ENCODE peak calls at places on chromosomes 6 and 20, in seven cellular contexts. One of them, this sample, is unnamed.

GRCh38 chr20:38680492-38681118 is 43.7 kb upstream of the SLC32A1 start:
- DNase-seq in fibroblast of pulmonary artery: peak
- DNase-seq in esophagus squamous epithelium: no peak
- DNase-seq in adrenal gland: peak
- DNase-seq in NB4: peak
- DNase-seq in brain microvascular endothelial cell: peak
- DNase-seq in lower lobe of right lung: no peak
- DNase-seq in this sample: peak

GRCh38 chr6:110878751-110879539 is 4.4 kb downstream of the AMD1 start:
- DNase-seq in fibroblast of pulmonary artery: peak
- DNase-seq in esophagus squamous epithelium: no peak
- DNase-seq in adrenal gland: no peak
- DNase-seq in NB4: peak
- DNase-seq in brain microvascular endothelial cell: peak
- DNase-seq in lower lobe of right lung: no peak
- DNase-seq in this sample: no peak

GRCh38 chr6:154521412-154521811 is 10.9 kb upstream of the CNKSR3 start:
- DNase-seq in fibroblast of pulmonary artery: no peak
- DNase-seq in esophagus squamous epithelium: no peak
- DNase-seq in adrenal gland: no peak
- DNase-seq in NB4: no peak
- DNase-seq in brain microvascular endothelial cell: no peak
- DNase-seq in lower lobe of right lung: no peak
- DNase-seq in this sample: no peak

GRCh38 chr6:108944707-108945685 is 96.8 kb downstream of the ARMC2 start:
- DNase-seq in fibroblast of pulmonary artery: peak
- DNase-seq in esophagus squamous epithelium: no peak
- DNase-seq in adrenal gland: peak
- DNase-seq in NB4: no peak
- DNase-seq in brain microvascular endothelial cell: peak
- DNase-seq in lower lobe of right lung: no peak
- DNase-seq in this sample: peak

GRCh38 chr6:94372229-94372628 is 952.9 kb upstream of the EPHA7 start:
- DNase-seq in fibroblast of pulmonary artery: no peak
- DNase-seq in esophagus squamous epithelium: no peak
- DNase-seq in adrenal gland: no peak
- DNase-seq in NB4: no peak
- DNase-seq in brain microvascular endothelial cell: no peak
- DNase-seq in lower lobe of right lung: no peak
- DNase-seq in this sample: no peak

GRCh38 chr6:30687659-30688431 is 1.4 kb upstream of the PPP1R18 start:
- DNase-seq in fibroblast of pulmonary artery: peak
- DNase-seq in esophagus squamous epithelium: no peak
- DNase-seq in adrenal gland: no peak
- DNase-seq in NB4: peak
- DNase-seq in brain microvascular endothelial cell: no peak
- DNase-seq in lower lobe of right lung: no peak
- DNase-seq in this sample: no peak

GRCh38 chr6:166693880-166694279 is 66.8 kb upstream of the RPS6KA2 start:
- DNase-seq in fibroblast of pulmonary artery: no peak
- DNase-seq in esophagus squamous epithelium: no peak
- DNase-seq in adrenal gland: no peak
- DNase-seq in NB4: no peak
- DNase-seq in brain microvascular endothelial cell: no peak
- DNase-seq in lower lobe of right lung: no peak
- DNase-seq in this sample: no peak

GRCh38 chr6:1584996-1585668 is 24.6 kb upstream of the FOXC1 start:
- DNase-seq in fibroblast of pulmonary artery: no peak
- DNase-seq in esophagus squamous epithelium: no peak
- DNase-seq in adrenal gland: no peak
- DNase-seq in NB4: no peak
- DNase-seq in brain microvascular endothelial cell: no peak
- DNase-seq in lower lobe of right lung: no peak
- DNase-seq in this sample: no peak

GRCh38 chr6:18148304-18149025 is 6.4 kb downstream of the TPMT start:
- DNase-seq in fibroblast of pulmonary artery: peak
- DNase-seq in esophagus squamous epithelium: no peak
- DNase-seq in adrenal gland: no peak
- DNase-seq in NB4: no peak
- DNase-seq in brain microvascular endothelial cell: peak
- DNase-seq in lower lobe of right lung: no peak
- DNase-seq in this sample: no peak

GRCh38 chr20:32777177-32777956 is 15.2 kb downstream of the DNMT3B start:
- DNase-seq in fibroblast of pulmonary artery: no peak
- DNase-seq in esophagus squamous epithelium: no peak
- DNase-seq in adrenal gland: no peak
- DNase-seq in NB4: no peak
- DNase-seq in brain microvascular endothelial cell: no peak
- DNase-seq in lower lobe of right lung: no peak
- DNase-seq in this sample: no peak

GRCh38 chr20:43123180-43123579 is 66.5 kb downstream of the PTPRT start:
- DNase-seq in fibroblast of pulmonary artery: no peak
- DNase-seq in esophagus squamous epithelium: no peak
- DNase-seq in adrenal gland: no peak
- DNase-seq in NB4: no peak
- DNase-seq in brain microvascular endothelial cell: no peak
- DNase-seq in lower lobe of right lung: no peak
- DNase-seq in this sample: no peak

GRCh38 chr20:10169752-10170151 is 48.9 kb upstream of the SNAP25 start:
- DNase-seq in fibroblast of pulmonary artery: no peak
- DNase-seq in esophagus squamous epithelium: no peak
- DNase-seq in adrenal gland: no peak
- DNase-seq in NB4: no peak
- DNase-seq in brain microvascular endothelial cell: no peak
- DNase-seq in lower lobe of right lung: no peak
- DNase-seq in this sample: no peak

GRCh38 chr20:57695940-57696339 is 13.9 kb downstream of the PMEPA1 start:
- DNase-seq in fibroblast of pulmonary artery: no peak
- DNase-seq in esophagus squamous epithelium: no peak
- DNase-seq in adrenal gland: no peak
- DNase-seq in NB4: no peak
- DNase-seq in brain microvascular endothelial cell: no peak
- DNase-seq in lower lobe of right lung: no peak
- DNase-seq in this sample: no peak

DNA sequence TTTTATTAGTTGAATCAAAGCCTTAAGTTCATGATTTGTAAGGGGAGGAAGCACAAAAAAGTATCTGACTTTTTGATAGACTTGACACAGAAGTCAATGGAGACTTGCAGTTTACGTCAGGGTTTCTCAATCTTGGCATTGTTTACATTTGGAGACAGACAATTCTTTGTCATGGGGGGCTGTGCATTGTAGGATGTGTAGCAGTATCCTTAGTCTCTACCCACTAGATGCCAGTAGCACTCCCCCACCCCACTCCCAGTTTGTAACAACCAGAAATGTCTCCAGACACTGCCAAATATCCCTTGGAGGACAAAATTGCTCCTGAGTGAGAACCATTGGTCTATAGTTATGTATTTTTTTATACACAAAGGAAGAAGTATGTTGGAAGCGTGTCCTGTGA is 434.1 kb downstream of the RFPL4B start:
- DNase-seq in fibroblast of pulmonary artery: peak
- DNase-seq in esophagus squamous epithelium: no peak
- DNase-seq in adrenal gland: no peak
- DNase-seq in NB4: no peak
- DNase-seq in brain microvascular endothelial cell: peak
- DNase-seq in lower lobe of right lung: no peak
- DNase-seq in this sample: no peak
- TF ChIP-seq CTCF in fibroblast of pulmonary artery: peak
- TF ChIP-seq CTCF in esophagus squamous epithelium: no peak
- TF ChIP-seq CTCF in adrenal gland: no peak
- TF ChIP-seq CTCF in NB4: no peak
- TF ChIP-seq CTCF in brain microvascular endothelial cell: peak
- TF ChIP-seq CTCF in lower lobe of right lung: no peak
- TF ChIP-seq CTCF in this sample: peak

GRCh38 chr20:46649650-46649949 is 1.7 kb downstream of the SLC13A3 start:
- DNase-seq in fibroblast of pulmonary artery: no peak
- DNase-seq in esophagus squamous epithelium: no peak
- DNase-seq in adrenal gland: no peak
- DNase-seq in NB4: no peak
- DNase-seq in brain microvascular endothelial cell: no peak
- DNase-seq in lower lobe of right lung: no peak
- DNase-seq in this sample: no peak

GRCh38 chr20:46650575-46651090 is 626 bp downstream of the SLC13A3 start:
- DNase-seq in fibroblast of pulmonary artery: no peak
- DNase-seq in esophagus squamous epithelium: no peak
- DNase-seq in adrenal gland: no peak
- DNase-seq in NB4: no peak
- DNase-seq in brain microvascular endothelial cell: no peak
- DNase-seq in lower lobe of right lung: no peak
- DNase-seq in this sample: no peak

GRCh38 chr20:46652699-46653098 is 1.4 kb upstream of the SLC13A3 start:
- DNase-seq in fibroblast of pulmonary artery: no peak
- DNase-seq in esophagus squamous epithelium: no peak
- DNase-seq in adrenal gland: no peak
- DNase-seq in NB4: no peak
- DNase-seq in brain microvascular endothelial cell: no peak
- DNase-seq in lower lobe of right lung: no peak
- DNase-seq in this sample: no peak

GRCh38 chr20:46649965-46650542 is 1.2 kb downstream of the SLC13A3 start:
- DNase-seq in fibroblast of pulmonary artery: no peak
- DNase-seq in esophagus squamous epithelium: no peak
- DNase-seq in adrenal gland: no peak
- DNase-seq in NB4: no peak
- DNase-seq in brain microvascular endothelial cell: no peak
- DNase-seq in lower lobe of right lung: no peak
- DNase-seq in this sample: no peak

GRCh38 chr20:46651091-46651962 is at the start of gene SLC13A3:
- DNase-seq in fibroblast of pulmonary artery: no peak
- DNase-seq in esophagus squamous epithelium: no peak
- DNase-seq in adrenal gland: no peak
- DNase-seq in NB4: no peak
- DNase-seq in brain microvascular endothelial cell: no peak
- DNase-seq in lower lobe of right lung: no peak
- DNase-seq in this sample: no peak
- H3K4me3 ChIP-seq in fibroblast of pulmonary artery: no peak
- H3K4me3 ChIP-seq in esophagus squamous epithelium: no peak
- H3K4me3 ChIP-seq in adrenal gland: no peak
- H3K4me3 ChIP-seq in NB4: no peak
- H3K4me3 ChIP-seq in brain microvascular endothelial cell: no peak
- H3K4me3 ChIP-seq in lower lobe of right lung: no peak
- H3K4me3 ChIP-seq in this sample: no peak

DNA sequence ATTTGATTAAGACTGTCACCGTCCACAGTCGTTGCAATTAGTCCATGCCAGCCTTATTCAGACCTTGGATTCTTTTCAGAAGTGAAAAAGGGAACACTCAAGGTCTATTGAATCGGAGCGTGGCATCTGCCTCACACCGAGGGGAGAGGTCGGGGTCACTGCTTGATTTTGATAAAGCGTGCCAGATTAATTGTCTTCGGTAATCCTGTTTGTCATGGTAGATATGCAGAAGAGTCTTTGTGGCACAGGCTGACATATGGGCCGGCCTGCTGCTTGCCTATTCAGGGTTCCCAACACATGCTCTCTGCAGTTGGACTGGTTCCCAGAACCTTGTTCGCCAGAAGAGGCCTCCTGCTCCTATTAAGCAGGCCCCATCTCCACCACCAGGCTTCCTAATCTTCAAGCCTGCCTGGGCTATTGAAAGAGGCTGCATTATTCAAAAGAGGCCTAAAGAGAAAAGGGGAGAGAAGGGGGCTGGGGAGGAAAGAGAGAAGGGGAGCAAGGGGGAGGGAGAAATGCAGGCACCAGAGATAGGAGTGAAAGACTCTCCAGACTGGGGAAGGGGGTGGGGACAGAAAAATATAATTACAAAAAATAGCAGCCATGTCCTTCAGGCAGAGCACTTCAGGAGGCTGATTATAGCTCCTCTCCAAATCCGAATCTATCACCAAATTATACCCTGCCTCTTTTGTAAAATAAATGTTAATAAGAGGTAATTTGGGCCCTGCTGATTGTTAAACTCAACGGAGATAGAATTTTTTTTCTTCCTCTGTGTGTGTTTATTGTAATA is 611.3 kb downstream of the HDGFL1 start:
- DNase-seq in fibroblast of pulmonary artery: peak
- DNase-seq in esophagus squamous epithelium: no peak
- DNase-seq in adrenal gland: peak
- DNase-seq in NB4: no peak
- DNase-seq in brain microvascular endothelial cell: peak
- DNase-seq in lower lobe of right lung: peak
- DNase-seq in this sample: peak
- TF ChIP-seq CTCF in fibroblast of pulmonary artery: peak
- TF ChIP-seq CTCF in esophagus squamous epithelium: no peak
- TF ChIP-seq CTCF in adrenal gland: no peak
- TF ChIP-seq CTCF in NB4: no peak
- TF ChIP-seq CTCF in brain microvascular endothelial cell: no peak
- TF ChIP-seq CTCF in lower lobe of right lung: no peak
- TF ChIP-seq CTCF in this sample: no peak

GRCh38 chr6:75202676-75203131 is 3.1 kb downstream of the COL12A1 start:
- DNase-seq in fibroblast of pulmonary artery: peak
- DNase-seq in esophagus squamous epithelium: no peak
- DNase-seq in adrenal gland: no peak
- DNase-seq in NB4: no peak
- DNase-seq in brain microvascular endothelial cell: no peak
- DNase-seq in lower lobe of right lung: no peak
- DNase-seq in this sample: no peak
- H3K4me3 ChIP-seq in fibroblast of pulmonary artery: peak
- H3K4me3 ChIP-seq in esophagus squamous epithelium: peak
- H3K4me3 ChIP-seq in adrenal gland: no peak
- H3K4me3 ChIP-seq in NB4: no peak
- H3K4me3 ChIP-seq in brain microvascular endothelial cell: peak
- H3K4me3 ChIP-seq in lower lobe of right lung: no peak
- H3K4me3 ChIP-seq in this sample: peak

DNA sequence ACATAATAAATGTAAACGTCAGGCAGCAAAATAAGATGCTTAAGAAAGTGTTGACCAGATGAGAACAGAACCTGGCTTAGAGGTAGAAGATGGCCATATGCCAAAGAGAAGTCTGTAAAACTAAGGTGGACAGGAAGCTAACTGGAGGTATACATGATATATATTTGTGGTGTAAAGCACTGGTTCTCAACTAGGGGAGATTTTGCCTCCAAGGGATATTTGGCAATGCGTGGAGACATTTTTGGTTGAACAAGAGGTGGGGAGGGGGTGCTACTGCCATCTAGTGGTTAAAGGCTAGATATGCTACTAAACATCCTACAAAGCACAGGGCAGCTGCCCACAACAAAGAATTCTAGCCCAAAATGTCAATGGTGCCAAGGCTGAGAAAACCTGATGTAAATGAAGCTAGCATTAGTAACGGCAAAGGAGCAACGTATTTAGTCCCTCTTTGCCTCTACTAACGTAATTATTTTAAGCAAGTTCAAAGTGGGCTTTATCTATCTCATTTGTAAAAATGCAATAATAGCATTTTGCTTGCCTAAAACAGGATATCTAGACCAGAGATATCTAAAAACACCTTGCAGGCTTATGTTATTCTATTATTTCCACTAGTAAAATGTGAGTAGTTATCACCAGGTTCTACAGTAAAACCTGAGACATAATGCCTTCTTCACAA is 182.6 kb downstream of the RNGTT start:
- DNase-seq in fibroblast of pulmonary artery: peak
- DNase-seq in esophagus squamous epithelium: no peak
- DNase-seq in adrenal gland: peak
- DNase-seq in NB4: peak
- DNase-seq in brain microvascular endothelial cell: peak
- DNase-seq in lower lobe of right lung: no peak
- DNase-seq in this sample: peak
- TF ChIP-seq CTCF in fibroblast of pulmonary artery: peak
- TF ChIP-seq CTCF in esophagus squamous epithelium: peak
- TF ChIP-seq CTCF in adrenal gland: peak
- TF ChIP-seq CTCF in NB4: peak
- TF ChIP-seq CTCF in brain microvascular endothelial cell: peak
- TF ChIP-seq CTCF in lower lobe of right lung: peak
- TF ChIP-seq CTCF in this sample: peak

This sample was measured in astrocyte of the cerebellum.